ENCODE peak calls at places on chromosomes 16 and 17, in seven cellular contexts. One of them, this sample, is unnamed.

GRCh38 chr16:12054396-12054795 is 77.9 kb downstream of the SNX29 start:
- DNase-seq in suprapubic skin: peak
- DNase-seq in Caco-2: no peak
- DNase-seq in ascending aorta: peak
- DNase-seq in kidney: no peak
- DNase-seq in nephron progenitor cell: no peak
- DNase-seq in lung: no peak
- DNase-seq in this sample: no peak

GRCh38 chr16:424623-425081 is 797 bp upstream of the RAB11FIP3 start:
- DNase-seq in suprapubic skin: peak
- DNase-seq in kidney: peak
- DNase-seq in nephron progenitor cell: peak
- DNase-seq in Caco-2: no peak
- DNase-seq in lung: peak
- DNase-seq in ascending aorta: no peak
- DNase-seq in this sample: no peak

GRCh38 chr17:81285179-81285878 is 9.8 kb downstream of the SLC38A10 start:
- DNase-seq in kidney: peak
- DNase-seq in lung: peak
- DNase-seq in Caco-2: no peak
- DNase-seq in nephron progenitor cell: no peak
- DNase-seq in suprapubic skin: peak
- DNase-seq in ascending aorta: peak
- DNase-seq in this sample: peak

GRCh38 chr16:79067600-79067999 is 532.9 kb downstream of the MAF start:
- DNase-seq in kidney: no peak
- DNase-seq in ascending aorta: no peak
- DNase-seq in suprapubic skin: no peak
- DNase-seq in lung: no peak
- DNase-seq in nephron progenitor cell: no peak
- DNase-seq in Caco-2: no peak
- DNase-seq in this sample: no peak

GRCh38 chr16:75614247-75614897 is 8.7 kb downstream of the ADAT1 start:
- DNase-seq in ascending aorta: no peak
- DNase-seq in nephron progenitor cell: no peak
- DNase-seq in lung: no peak
- DNase-seq in suprapubic skin: no peak
- DNase-seq in kidney: no peak
- DNase-seq in Caco-2: no peak
- DNase-seq in this sample: no peak

GRCh38 chr17:1865252-1866037 is 35.6 kb downstream of the RPA1 start:
- DNase-seq in Caco-2: no peak
- DNase-seq in nephron progenitor cell: no peak
- DNase-seq in kidney: no peak
- DNase-seq in lung: no peak
- DNase-seq in suprapubic skin: no peak
- DNase-seq in ascending aorta: no peak
- DNase-seq in this sample: no peak

GRCh38 chr16:81641403-81642106 is 137.5 kb upstream of the PLCG2 start:
- DNase-seq in Caco-2: no peak
- DNase-seq in suprapubic skin: no peak
- DNase-seq in kidney: no peak
- DNase-seq in lung: no peak
- DNase-seq in ascending aorta: no peak
- DNase-seq in nephron progenitor cell: peak
- DNase-seq in this sample: no peak

GRCh38 chr16:23432176-23433128 is 20.5 kb downstream of the COG7 start:
- DNase-seq in ascending aorta: no peak
- DNase-seq in Caco-2: no peak
- DNase-seq in suprapubic skin: no peak
- DNase-seq in nephron progenitor cell: no peak
- DNase-seq in kidney: no peak
- DNase-seq in lung: no peak
- DNase-seq in this sample: no peak

GRCh38 chr17:82408288-82408937 is 9.7 kb upstream of the HEXD start:
- DNase-seq in suprapubic skin: no peak
- DNase-seq in ascending aorta: no peak
- DNase-seq in Caco-2: no peak
- DNase-seq in kidney: peak
- DNase-seq in nephron progenitor cell: no peak
- DNase-seq in lung: no peak
- DNase-seq in this sample: no peak

GRCh38 chr17:78163881-78164747 is 4.3 kb upstream of the SYNGR2 start:
- DNase-seq in Caco-2: no peak
- DNase-seq in kidney: no peak
- DNase-seq in suprapubic skin: no peak
- DNase-seq in ascending aorta: no peak
- DNase-seq in nephron progenitor cell: no peak
- DNase-seq in lung: no peak
- DNase-seq in this sample: no peak

GRCh38 chr17:4833178-4833940 is at the start of gene MINK1:
- DNase-seq in Caco-2: peak
- DNase-seq in suprapubic skin: peak
- DNase-seq in ascending aorta: peak
- DNase-seq in kidney: peak
- DNase-seq in nephron progenitor cell: peak
- DNase-seq in lung: peak
- DNase-seq in this sample: peak

GRCh38 chr16:89413811-89414585 is 76.4 kb downstream of the ANKRD11 start:
- DNase-seq in nephron progenitor cell: peak
- DNase-seq in suprapubic skin: no peak
- DNase-seq in Caco-2: no peak
- DNase-seq in ascending aorta: no peak
- DNase-seq in kidney: no peak
- DNase-seq in lung: no peak
- DNase-seq in this sample: no peak

GRCh38 chr17:72529386-72529785 is 408.6 kb downstream of the SOX9 start:
- DNase-seq in nephron progenitor cell: no peak
- DNase-seq in ascending aorta: no peak
- DNase-seq in suprapubic skin: no peak
- DNase-seq in kidney: no peak
- DNase-seq in Caco-2: no peak
- DNase-seq in lung: no peak
- DNase-seq in this sample: no peak

GRCh38 chr17:27384261-27384701 is 72.0 kb upstream of the KSR1 start:
- DNase-seq in nephron progenitor cell: no peak
- DNase-seq in suprapubic skin: no peak
- DNase-seq in lung: no peak
- DNase-seq in kidney: no peak
- DNase-seq in ascending aorta: peak
- DNase-seq in Caco-2: no peak
- DNase-seq in this sample: no peak

GRCh38 chr17:58321571-58322525 is 6.7 kb downstream of the TSPOAP1 start:
- DNase-seq in kidney: peak
- DNase-seq in suprapubic skin: no peak
- DNase-seq in ascending aorta: no peak
- DNase-seq in Caco-2: no peak
- DNase-seq in lung: no peak
- DNase-seq in nephron progenitor cell: no peak
- DNase-seq in this sample: peak

GRCh38 chr17:61002316-61002736 is 324.7 kb downstream of the BCAS3 start:
- DNase-seq in kidney: no peak
- DNase-seq in suprapubic skin: no peak
- DNase-seq in nephron progenitor cell: no peak
- DNase-seq in ascending aorta: no peak
- DNase-seq in lung: no peak
- DNase-seq in Caco-2: no peak
- DNase-seq in this sample: no peak

GRCh38 chr17:48037924-48038323 is 327 bp upstream of the COPZ2 start:
- DNase-seq in nephron progenitor cell: no peak
- DNase-seq in suprapubic skin: no peak
- DNase-seq in ascending aorta: no peak
- DNase-seq in lung: no peak
- DNase-seq in Caco-2: no peak
- DNase-seq in kidney: no peak
- DNase-seq in this sample: no peak

GRCh38 chr17:45371414-45372324 is 54.8 kb upstream of the MAP3K14 start:
- DNase-seq in nephron progenitor cell: peak
- DNase-seq in lung: peak
- DNase-seq in suprapubic skin: peak
- DNase-seq in Caco-2: peak
- DNase-seq in kidney: peak
- DNase-seq in ascending aorta: peak
- DNase-seq in this sample: peak

GRCh38 chr16:969508-970378 is 1.0 kb downstream of the LMF1 start:
- DNase-seq in ascending aorta: no peak
- DNase-seq in nephron progenitor cell: peak
- DNase-seq in Caco-2: no peak
- DNase-seq in lung: no peak
- DNase-seq in kidney: peak
- DNase-seq in suprapubic skin: peak
- DNase-seq in this sample: no peak

GRCh38 chr16:78249056-78249455 is 149.6 kb downstream of the WWOX start:
- DNase-seq in nephron progenitor cell: peak
- DNase-seq in Caco-2: peak
- DNase-seq in suprapubic skin: no peak
- DNase-seq in lung: peak
- DNase-seq in ascending aorta: no peak
- DNase-seq in kidney: peak
- DNase-seq in this sample: no peak

GRCh38 chr17:32504166-32504990 is 17.6 kb downstream of the CDK5R1 start:
- DNase-seq in Caco-2: no peak
- DNase-seq in nephron progenitor cell: no peak
- DNase-seq in lung: no peak
- DNase-seq in ascending aorta: no peak
- DNase-seq in kidney: no peak
- DNase-seq in suprapubic skin: no peak
- DNase-seq in this sample: peak

GRCh38 chr16:25063865-25064264 is 47.7 kb upstream of the LCMT1 start:
- DNase-seq in nephron progenitor cell: no peak
- DNase-seq in ascending aorta: no peak
- DNase-seq in Caco-2: no peak
- DNase-seq in kidney: no peak
- DNase-seq in suprapubic skin: no peak
- DNase-seq in lung: no peak
- DNase-seq in this sample: no peak

GRCh38 chr16:61792194-61792904 is 243.9 kb downstream of the CDH8 start:
- DNase-seq in Caco-2: no peak
- DNase-seq in lung: no peak
- DNase-seq in suprapubic skin: no peak
- DNase-seq in kidney: no peak
- DNase-seq in nephron progenitor cell: no peak
- DNase-seq in ascending aorta: no peak
- DNase-seq in this sample: no peak

GRCh38 chr17:29115906-29116651 is 64.1 kb downstream of the MYO18A start:
- DNase-seq in ascending aorta: no peak
- DNase-seq in lung: peak
- DNase-seq in Caco-2: peak
- DNase-seq in nephron progenitor cell: peak
- DNase-seq in suprapubic skin: no peak
- DNase-seq in kidney: no peak
- DNase-seq in this sample: no peak
- TF ChIP-seq CTCF in ascending aorta: no peak
- TF ChIP-seq CTCF in lung: no peak
- TF ChIP-seq CTCF in Caco-2: peak
- TF ChIP-seq CTCF in nephron progenitor cell: peak
- TF ChIP-seq CTCF in suprapubic skin: no peak
- TF ChIP-seq CTCF in kidney: peak
- TF ChIP-seq CTCF in this sample: peak

DNA sequence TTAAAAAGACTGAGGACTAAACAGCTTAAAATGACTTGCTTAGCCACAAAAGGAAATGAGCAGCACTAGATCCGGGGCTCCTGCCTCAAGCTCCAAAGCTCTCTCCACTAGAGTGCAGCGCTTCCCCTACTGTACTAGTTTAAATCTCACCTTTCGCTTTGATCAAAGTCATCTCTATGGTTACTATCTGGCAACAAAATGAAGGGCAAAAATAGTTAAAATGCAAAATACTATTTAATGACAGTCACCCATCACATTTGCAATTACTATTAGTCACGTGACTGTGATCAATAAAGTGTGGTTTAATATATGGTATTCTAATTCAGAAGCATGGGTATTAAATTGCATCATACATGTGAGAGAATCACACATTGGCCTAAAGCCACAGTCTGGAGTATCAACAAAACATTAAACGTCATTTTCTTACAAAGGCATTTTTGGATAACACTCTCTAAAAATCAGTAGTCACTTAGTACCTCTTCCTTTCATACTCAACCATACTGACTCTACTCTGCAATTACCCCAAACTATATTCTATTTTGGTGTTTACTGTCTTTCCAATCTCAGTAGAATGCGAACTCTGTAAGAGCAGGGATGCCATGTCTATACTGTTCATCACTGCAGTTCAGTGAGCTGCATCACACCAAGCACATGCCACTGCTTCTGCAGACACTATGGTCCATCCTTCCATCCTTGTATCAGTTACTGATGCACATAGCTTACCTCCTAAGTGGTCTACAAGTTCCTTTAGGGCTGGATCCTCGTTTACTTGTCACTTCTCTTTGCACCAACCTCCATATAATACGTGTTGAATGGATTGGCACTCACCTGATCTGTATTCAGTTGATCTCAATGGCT is 6.2 kb downstream of the PSMD12 start:
- DNase-seq in nephron progenitor cell: no peak
- DNase-seq in suprapubic skin: no peak
- DNase-seq in kidney: no peak
- DNase-seq in lung: no peak
- DNase-seq in Caco-2: no peak
- DNase-seq in ascending aorta: no peak
- DNase-seq in this sample: no peak
- TF ChIP-seq CTCF in nephron progenitor cell: peak
- TF ChIP-seq CTCF in suprapubic skin: no peak
- TF ChIP-seq CTCF in kidney: no peak
- TF ChIP-seq CTCF in lung: no peak
- TF ChIP-seq CTCF in Caco-2: peak
- TF ChIP-seq CTCF in ascending aorta: no peak
- TF ChIP-seq CTCF in this sample: no peak

GRCh38 chr17:40301315-40301714 is 7.7 kb upstream of the RARA start:
- DNase-seq in nephron progenitor cell: no peak
- DNase-seq in lung: no peak
- DNase-seq in kidney: no peak
- DNase-seq in suprapubic skin: no peak
- DNase-seq in Caco-2: no peak
- DNase-seq in ascending aorta: no peak
- DNase-seq in this sample: no peak
- TF ChIP-seq CTCF in nephron progenitor cell: peak
- TF ChIP-seq CTCF in lung: no peak
- TF ChIP-seq CTCF in kidney: peak
- TF ChIP-seq CTCF in suprapubic skin: no peak
- TF ChIP-seq CTCF in Caco-2: peak
- TF ChIP-seq CTCF in ascending aorta: no peak
- TF ChIP-seq CTCF in this sample: no peak

GRCh38 chr17:21313320-21313719 is 28.8 kb downstream of the MAP2K3 start:
- DNase-seq in lung: no peak
- DNase-seq in ascending aorta: peak
- DNase-seq in Caco-2: no peak
- DNase-seq in kidney: no peak
- DNase-seq in nephron progenitor cell: no peak
- DNase-seq in suprapubic skin: peak
- DNase-seq in this sample: peak
- TF ChIP-seq CTCF in lung: no peak
- TF ChIP-seq CTCF in ascending aorta: no peak
- TF ChIP-seq CTCF in Caco-2: no peak
- TF ChIP-seq CTCF in kidney: no peak
- TF ChIP-seq CTCF in nephron progenitor cell: no peak
- TF ChIP-seq CTCF in suprapubic skin: no peak
- TF ChIP-seq CTCF in this sample: no peak

This sample was measured in CD14-positive monocyte.